ENCODE peak calls at places on chromosomes 2 and 18, in five cellular contexts. L is gastrocnemius medialis; Z is effector memory CD4-positive, alpha-beta T cell; J is CD8-positive, alpha-beta memory T cell; G is fibroblast of lung. Q is an unnamed sample.

GRCh38 chr2:179796213-179797007 is 65.0 kb downstream of the ZNF385B start:
- DNase-seq in J (no peak), G (no peak), Z (no peak), L (no peak), Q (no peak)

GRCh38 chr2:239836021-239836765 is 188.9 kb downstream of the NDUFA10 start:
- DNase-seq in L (no peak), J (no peak), Z (no peak), G (no peak), Q (peak)

GRCh38 chr2:231017250-231017636 is 20.1 kb upstream of the C2orf72 start:
- DNase-seq in G (no peak), L (no peak), J (no peak), Z (no peak), Q (no peak)

GRCh38 chr2:159592446-159592845 is 23.9 kb downstream of the BAZ2B start:
- DNase-seq in L (no peak), J (no peak), Z (no peak), G (no peak), Q (no peak)

GRCh38 chr2:217356795-217357194 is 496.9 kb upstream of the TNP1 start:
- DNase-seq in J (no peak), G (no peak), L (peak), Z (no peak), Q (peak)

GRCh38 chr18:37516361-37516853 is 49.2 kb downstream of the CELF4 start:
- DNase-seq in L (no peak), G (no peak), J (no peak), Z (no peak), Q (no peak)

GRCh38 chr2:173064231-173064805 is 11.3 kb upstream of the MAP3K20 start:
- DNase-seq in G (peak), J (no peak), Z (no peak), L (no peak), Q (no peak)

GRCh38 chr18:58660915-58661314 is 10.3 kb upstream of the MALT1 start:
- DNase-seq in J (no peak), Z (no peak), G (no peak), L (no peak), Q (no peak)

GRCh38 chr2:58512878-58513277 is 271.8 kb upstream of the FANCL start:
- DNase-seq in J (no peak), G (no peak), Z (no peak), L (no peak), Q (no peak)

GRCh38 chr18:9065864-9066263 is 36.6 kb upstream of the NDUFV2 start:
- DNase-seq in G (no peak), Z (no peak), J (no peak), L (no peak), Q (no peak)

GRCh38 chr2:202337133-202337532 is 39.0 kb upstream of the BMPR2 start:
- DNase-seq in G (no peak), Z (no peak), J (no peak), L (no peak), Q (no peak)

GRCh38 chr2:17543848-17544645 is 3.6 kb downstream of the VSNL1 start:
- DNase-seq in Z (no peak), J (no peak), G (peak), L (no peak), Q (no peak)

GRCh38 chr2:159123786-159124185 is 155.3 kb downstream of the TANC1 start:
- DNase-seq in Z (no peak), G (no peak), L (no peak), J (no peak), Q (no peak)

GRCh38 chr2:220585241-220585640 is 957.8 kb downstream of the SLC4A3 start:
- DNase-seq in Z (no peak), J (no peak), L (no peak), G (no peak), Q (no peak)

GRCh38 chr2:223084873-223085272 is 32.9 kb downstream of the KCNE4 start:
- DNase-seq in Z (no peak), J (no peak), G (no peak), L (peak), Q (no peak)

GRCh38 chr2:121825003-121825950 is 69.8 kb downstream of the TSN start:
- DNase-seq in J (no peak), G (no peak), L (no peak), Z (no peak), Q (no peak)

GRCh38 chr2:71066856-71067255 is 1.6 kb upstream of the NAGK start:
- DNase-seq in Z (no peak), G (no peak), J (no peak), L (no peak), Q (no peak)

GRCh38 chr2:98448441-98449145 is 3.9 kb downstream of the INPP4A start:
- DNase-seq in Z (no peak), J (peak), G (no peak), L (no peak), Q (no peak)

GRCh38 chr18:48676756-48677368 is 138.0 kb downstream of the CTIF start:
- DNase-seq in J (peak), G (peak), L (peak), Z (peak), Q (peak)

GRCh38 chr2:101809656-101810055 is 112.1 kb downstream of the MAP4K4 start:
- DNase-seq in Z (no peak), J (no peak), G (peak), L (no peak), Q (no peak)

DNA sequence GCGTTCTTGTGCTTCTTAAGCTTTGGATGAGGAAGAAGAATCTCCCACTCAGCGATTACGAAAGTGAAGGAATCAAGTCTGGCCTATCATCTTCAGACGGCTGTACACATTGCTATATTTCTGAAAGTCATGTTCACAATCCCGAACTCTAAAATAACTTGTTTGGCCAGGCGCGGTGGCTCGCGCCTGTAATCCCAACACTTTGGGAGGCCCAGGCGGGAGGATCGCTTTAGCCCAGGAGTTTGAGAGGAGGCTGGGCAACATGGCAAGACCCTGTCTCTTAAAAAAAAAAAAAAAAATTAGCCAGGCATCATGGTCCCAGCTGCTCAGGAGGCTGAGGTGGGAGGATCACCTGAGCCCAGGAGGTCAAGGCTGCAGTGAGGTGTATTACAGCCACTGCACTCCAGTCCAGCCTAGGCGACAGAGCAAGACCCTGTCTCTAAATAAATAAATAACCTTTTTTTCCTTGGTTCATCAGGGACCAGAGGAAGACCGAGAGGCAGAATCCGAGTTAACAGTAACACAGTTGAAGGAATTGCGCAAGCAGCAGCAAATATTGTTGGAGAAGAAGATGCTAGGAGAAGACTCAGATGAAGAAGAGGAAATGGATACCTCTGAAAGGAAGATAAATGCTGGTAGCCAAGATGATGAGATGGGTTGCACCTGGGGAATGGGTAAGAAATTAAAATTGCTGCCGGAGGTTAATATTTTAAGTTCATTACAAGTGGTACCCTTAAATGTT is 1.1 kb downstream of the SLC4A1AP start:
- DNase-seq in Z (no peak), G (no peak), J (no peak), L (no peak), Q (no peak)
- H3K27ac ChIP-seq in Z (peak), G (peak), J (peak), L (peak), Q (no peak)

DNA sequence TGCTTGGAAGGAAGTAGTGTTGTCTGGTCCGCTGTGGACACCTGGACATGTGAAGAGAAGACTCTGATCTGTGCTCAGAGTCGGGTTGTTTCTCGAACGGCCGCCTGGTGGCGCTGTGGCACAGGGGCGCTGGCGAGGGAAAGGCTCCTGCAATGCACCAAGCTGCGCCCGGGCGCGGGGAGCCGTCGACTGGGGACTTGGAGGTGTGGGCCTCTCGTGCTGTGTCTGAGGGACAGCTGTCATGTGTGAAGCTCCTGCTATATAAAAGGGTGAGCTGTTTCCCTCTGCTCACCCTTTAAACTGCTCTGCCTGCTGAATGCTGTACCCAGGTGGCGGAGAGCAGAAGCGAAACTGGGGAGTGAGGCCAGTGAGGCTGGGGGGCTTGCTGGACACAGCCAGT is 44.0 kb downstream of the GNAL start:
- DNase-seq in L (peak), J (peak), G (peak), Z (peak), Q (peak)
- H3K27ac ChIP-seq in L (no peak), J (no peak), G (no peak), Z (no peak), Q (no peak)

DNA sequence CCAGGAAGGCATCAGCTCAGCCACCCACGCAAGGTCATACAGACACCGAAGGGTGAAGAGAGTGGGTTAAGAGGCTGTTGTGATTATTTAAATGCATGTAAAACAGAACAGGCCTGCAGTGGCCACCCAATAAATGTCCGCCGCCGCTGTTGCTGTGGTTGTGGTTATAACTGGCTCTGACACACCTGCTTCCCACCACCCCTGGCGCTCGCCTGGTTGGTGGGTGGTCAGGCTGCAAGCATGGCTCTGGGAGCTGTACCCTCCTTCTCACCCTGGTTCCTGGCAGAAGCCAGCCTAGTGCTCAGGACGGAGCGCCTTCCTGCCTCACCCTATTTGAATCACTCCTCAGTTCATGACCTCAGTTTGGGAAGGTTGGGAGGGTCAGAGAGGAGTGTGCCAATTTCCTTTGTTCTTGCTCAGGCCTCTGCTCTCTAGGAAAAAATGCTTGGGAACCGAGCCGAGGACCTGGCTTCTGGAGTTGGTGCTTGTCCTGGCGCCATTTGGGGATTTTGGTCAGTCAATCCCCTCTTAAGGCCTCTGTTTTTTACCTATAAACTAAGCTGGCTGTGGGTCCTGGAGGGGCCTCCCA is 5.3 kb upstream of the CRYBA2 start:
- DNase-seq in J (no peak), L (no peak), G (no peak), Z (no peak), Q (no peak)
- H3K27ac ChIP-seq in J (no peak), L (no peak), G (no peak), Z (no peak), Q (no peak)

GRCh38 chr18:80200932-80201672 is 46.2 kb downstream of the PARD6G start:
- DNase-seq in G (no peak), J (no peak), L (no peak), Z (no peak), Q (no peak)

GRCh38 chr18:80200171-80200931 is 47.0 kb downstream of the PARD6G start:
- DNase-seq in Z (no peak), J (no peak), G (peak), L (no peak), Q (no peak)

GRCh38 chr18:80198391-80198790 is 48.9 kb downstream of the PARD6G start:
- DNase-seq in Z (no peak), L (no peak), G (no peak), J (no peak), Q (no peak)

GRCh38 chr18:80197490-80197889 is 49.8 kb downstream of the PARD6G start:
- DNase-seq in L (no peak), J (no peak), G (no peak), Z (no peak), Q (no peak)

DNA sequence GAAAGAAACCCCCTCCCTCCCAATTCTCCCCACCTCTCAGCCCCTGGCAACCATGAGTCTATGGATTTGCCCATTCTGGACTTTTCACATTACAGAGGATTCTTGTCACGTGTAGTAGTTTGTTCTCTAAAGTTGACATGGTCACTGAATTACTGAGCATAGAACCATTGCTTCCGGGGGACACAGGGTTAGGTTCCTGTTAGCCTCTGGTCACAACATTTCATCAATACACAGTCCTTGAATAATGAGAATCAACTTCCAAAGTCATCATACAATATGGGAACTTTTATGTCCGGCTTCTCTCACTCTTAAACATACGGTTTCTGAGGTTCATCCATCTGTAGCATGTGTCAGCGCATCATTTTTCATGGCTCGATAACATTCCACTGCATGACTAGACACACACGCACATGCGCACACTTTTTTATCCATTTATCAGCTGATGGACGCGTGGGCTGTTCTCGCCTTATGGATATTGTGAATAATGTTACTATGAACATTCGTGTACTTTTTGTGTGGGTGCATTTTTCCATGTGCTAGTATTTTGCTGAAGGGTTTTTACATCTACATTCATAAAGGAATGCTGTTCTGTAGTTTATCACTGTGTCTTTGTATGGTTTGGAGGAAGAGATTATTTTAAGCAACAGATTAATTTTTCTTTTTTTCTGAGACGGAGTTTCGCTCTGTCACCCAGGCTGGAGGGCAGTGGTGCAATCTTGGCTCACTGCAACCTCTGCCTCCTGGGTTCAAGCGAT is 48.1 kb downstream of the PARD6G start:
- DNase-seq in Z (no peak), L (no peak), G (no peak), J (no peak), Q (no peak)
- H3K27ac ChIP-seq in Z (no peak), L (no peak), G (no peak), J (no peak), Q (no peak)

DNA sequence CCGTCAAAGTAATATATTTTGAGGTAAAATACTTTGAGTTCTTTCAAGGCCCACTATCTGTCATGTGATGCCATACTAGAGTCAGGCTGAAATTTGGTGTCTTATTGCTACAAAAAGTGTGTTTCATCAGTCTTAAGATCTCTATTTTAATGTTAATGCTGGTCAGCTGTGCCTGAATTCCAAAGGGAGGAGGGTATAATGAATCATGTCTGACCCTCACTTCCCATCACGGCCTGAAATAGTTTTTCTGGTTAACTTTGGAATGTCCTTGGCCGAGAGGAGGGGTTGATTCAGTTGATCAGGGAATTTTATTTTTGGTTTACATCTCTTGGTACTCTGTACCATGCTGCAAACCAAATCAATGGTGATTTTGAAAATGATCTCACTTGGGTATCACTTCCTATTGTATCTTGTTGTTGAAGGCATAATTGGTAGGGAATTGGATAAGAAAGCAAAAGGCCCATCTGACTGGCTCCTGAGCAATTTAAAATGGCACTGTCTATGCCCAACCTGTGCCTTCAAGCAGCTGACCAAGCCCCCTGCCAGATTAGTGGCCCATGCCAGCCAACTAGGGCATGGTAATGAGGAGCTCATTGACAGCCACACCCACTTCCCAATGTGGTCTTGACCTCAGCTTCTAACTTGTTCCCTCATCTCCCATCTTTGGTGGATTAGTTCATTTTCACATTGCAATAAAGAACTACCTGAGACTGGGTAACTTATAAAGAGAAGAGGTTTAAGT is 6.1 kb upstream of the SLC35F5 start:
- DNase-seq in J (no peak), Z (no peak), L (no peak), G (peak), Q (no peak)
- H3K27ac ChIP-seq in J (no peak), Z (no peak), L (peak), G (peak), Q (no peak)

DNA sequence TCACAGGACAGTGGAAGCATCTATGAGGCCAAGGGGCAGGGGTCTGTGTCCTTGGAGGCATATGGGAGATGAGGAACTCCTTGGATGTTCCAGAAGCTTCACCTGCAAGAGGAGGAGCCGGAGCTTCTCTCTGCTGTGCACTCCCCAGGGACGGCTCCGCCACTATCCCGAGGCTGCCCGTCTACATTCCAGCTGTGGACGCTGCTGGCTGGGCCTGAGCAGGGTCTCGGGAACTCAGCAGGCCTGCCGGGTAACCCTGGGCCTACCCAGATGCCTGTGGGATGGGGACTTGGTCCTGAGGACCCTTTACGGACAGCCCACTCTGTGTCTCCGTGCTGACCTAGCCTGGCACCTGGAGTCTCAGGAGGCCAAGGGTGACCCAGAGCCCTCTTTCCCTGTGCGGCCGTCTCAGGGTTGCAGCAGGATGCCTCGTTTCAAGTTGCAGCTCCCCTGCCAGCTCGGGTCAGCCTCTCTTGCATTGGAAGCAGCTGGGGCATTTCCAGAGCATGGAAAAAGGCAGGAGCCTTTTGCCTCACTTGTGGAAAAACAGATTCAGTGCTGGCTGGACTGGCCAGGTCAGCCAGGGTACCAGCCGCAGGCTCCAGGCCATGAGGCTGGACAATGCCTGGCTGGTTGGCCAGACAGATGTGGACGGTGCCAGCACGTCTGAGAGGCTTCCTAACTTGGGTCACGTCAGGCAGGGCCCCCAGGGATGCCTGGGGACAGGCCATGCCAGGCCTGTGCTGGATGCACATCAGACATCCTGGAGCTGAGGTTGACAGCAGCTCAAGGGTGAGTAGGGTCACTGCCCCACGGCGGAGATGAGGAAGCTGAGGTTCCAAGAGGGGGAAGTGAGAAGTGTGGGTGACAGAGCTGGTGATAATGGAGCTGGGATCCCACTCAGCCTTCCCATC is 41.5 kb downstream of the SCTR start:
- DNase-seq in G (no peak), Z (no peak), J (no peak), L (peak), Q (peak)
- H3K27ac ChIP-seq in G (no peak), Z (no peak), J (no peak), L (peak), Q (peak)

DNA sequence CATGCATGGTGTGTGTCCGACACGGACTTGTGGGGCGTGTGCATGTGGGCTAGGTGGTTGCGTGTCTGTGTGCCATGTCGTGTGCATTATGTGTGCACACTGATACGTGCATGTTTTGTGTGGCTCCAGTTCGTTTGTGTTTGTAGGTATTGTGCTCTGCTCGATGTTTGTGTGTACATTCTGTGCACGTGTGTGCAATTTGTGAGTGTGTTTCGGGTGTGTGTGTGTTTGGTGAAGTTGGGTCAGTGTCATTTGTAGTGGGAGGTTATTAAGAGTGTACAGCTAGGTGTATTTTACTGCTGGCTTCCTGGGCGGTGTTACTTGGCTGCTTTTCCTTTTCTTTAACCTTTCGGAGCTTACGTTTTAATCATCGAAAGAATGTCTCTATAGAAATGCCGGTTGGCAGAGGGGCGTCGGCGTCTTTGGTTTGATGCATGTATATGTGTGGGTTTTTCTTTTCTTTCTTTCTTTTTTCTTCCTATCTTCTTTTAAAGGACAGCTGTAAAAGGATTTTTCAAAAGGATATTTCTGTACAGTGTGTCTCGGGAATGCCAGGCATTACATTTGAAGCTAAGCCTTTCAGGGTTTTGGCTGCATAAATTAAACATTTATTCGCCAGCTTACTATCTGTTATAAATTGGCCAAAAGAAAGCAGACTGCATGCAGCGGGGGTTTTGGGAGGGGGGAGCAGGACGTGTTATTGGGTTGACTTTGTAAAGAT is 1.3 kb downstream of the ASXL3 start:
- DNase-seq in G (peak), L (no peak), Z (no peak), J (no peak), Q (no peak)
- H3K27ac ChIP-seq in G (no peak), L (no peak), Z (no peak), J (no peak), Q (peak)

GRCh38 chr2:190214434-190215194 is 105.0 kb downstream of the HIBCH start:
- DNase-seq in Z (no peak), G (peak), L (no peak), J (no peak), Q (no peak)
- H3K27ac ChIP-seq in Z (no peak), G (no peak), L (no peak), J (no peak), Q (no peak)